ENCODE peak calls at places on chromosomes 7 and 10, in eight cellular contexts. Y, Q, D, R, F, K, X and Z are unnamed samples.

GRCh38 chr10:80461208-80462183 is 7.4 kb downstream of the TSPAN14 start:
- DNase-seq in Y (peak; percentile 63), D (no peak), F (peak; percentile 66), R (no peak), Q (no peak), X (no peak), K (no peak), Z (no peak)

GRCh38 chr10:117537436-117537903 is 5.1 kb upstream of the EMX2 start:
- DNase-seq in K (no peak), F (peak; percentile 85), D (no peak), R (no peak), Y (peak; percentile 41), Q (peak; percentile 56), X (no peak), Z (peak; percentile 32)

GRCh38 chr10:69866246-69866687 is 64.6 kb downstream of the COL13A1 start:
- DNase-seq in D (peak; percentile 30), Q (no peak), R (no peak), K (no peak), F (no peak), Y (peak; percentile 66), X (no peak), Z (no peak)

GRCh38 chr10:93462881-93463280 is 19.3 kb downstream of the MYOF start:
- DNase-seq in D (peak; percentile 70), Q (no peak), R (no peak), Y (no peak), X (no peak), K (no peak), F (peak; percentile 69), Z (peak; percentile 82)

GRCh38 chr7:99201027-99201426 is 6.9 kb downstream of the KPNA7 start:
- DNase-seq in X (no peak), D (no peak), Q (no peak), R (no peak), K (no peak), F (peak; percentile 95), Y (peak; percentile 53), Z (peak; percentile 59)

GRCh38 chr7:27143950-27144798 is 693 bp upstream of the HOXA5 start:
- DNase-seq in R (no peak), Y (no peak), Q (peak; percentile 61), D (no peak), F (no peak), X (no peak), K (no peak), Z (no peak)

GRCh38 chr10:53650794-53651193 is 878.2 kb upstream of the MBL2 start:
- DNase-seq in X (no peak), K (no peak), D (no peak), R (no peak), Q (no peak), Y (no peak), F (no peak), Z (no peak)

GRCh38 chr7:114148779-114149178 is 230.0 kb upstream of the PPP1R3A start:
- DNase-seq in X (no peak), K (no peak), D (no peak), Q (no peak), F (no peak), Y (no peak), R (no peak), Z (no peak)

GRCh38 chr10:2897619-2898508 is 169.5 kb upstream of the PFKP start:
- DNase-seq in F (peak; percentile 5), X (no peak), Q (no peak), K (no peak), D (no peak), Y (no peak), R (no peak), Z (no peak)

GRCh38 chr10:86757110-86757790 is 831 bp downstream of the BMPR1A start:
- DNase-seq in F (peak; percentile 82), D (peak; percentile 61), Q (peak; percentile 63), K (no peak), Y (peak; percentile 77), X (no peak), R (peak; percentile 55), Z (peak; percentile 34)

GRCh38 chr7:22597845-22598244 is 97.9 kb upstream of the STEAP1B start:
- DNase-seq in F (peak; percentile 88), K (no peak), Q (no peak), D (no peak), R (no peak), Y (no peak), X (no peak), Z (peak; percentile 66)

GRCh38 chr7:107201795-107202450 is 33.1 kb downstream of the HBP1 start:
- DNase-seq in Q (peak; percentile 70), Y (no peak), F (peak; percentile 45), X (peak; percentile 18), D (no peak), R (peak; percentile 71), K (no peak), Z (peak; percentile 3)

GRCh38 chr7:82204694-82205093 is 238.9 kb downstream of the CACNA2D1 start:
- DNase-seq in X (no peak), Y (peak; percentile 7), D (peak; percentile 55), F (peak; percentile 76), K (no peak), Q (no peak), R (peak; percentile 88), Z (peak; percentile 91)

GRCh38 chr10:95214369-95214768 is 20.3 kb downstream of the ACSM6 start:
- DNase-seq in K (no peak), Y (no peak), F (peak; percentile 39), R (no peak), Q (no peak), D (no peak), X (no peak), Z (no peak)

DNA sequence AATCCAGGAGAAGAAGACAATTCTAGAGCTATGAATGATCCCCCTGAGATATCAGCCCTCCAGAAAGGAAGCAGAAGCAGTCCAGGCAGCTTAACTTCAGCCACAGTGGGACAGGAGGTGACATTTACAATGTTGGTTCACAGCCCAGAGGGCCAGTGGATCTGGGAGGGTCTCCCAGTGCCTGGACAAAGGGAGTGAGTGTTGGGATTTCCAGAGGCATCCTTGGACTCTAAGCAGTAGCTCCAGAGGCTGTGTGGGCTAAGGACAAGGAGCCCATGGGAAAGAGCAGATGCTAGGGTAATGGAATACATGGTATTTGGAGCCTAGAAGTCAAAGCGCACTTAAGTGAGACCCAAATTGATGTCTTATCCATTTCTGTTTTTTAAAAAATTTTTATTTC is 97.4 kb upstream of the NUPR2 start:
- DNase-seq in F (no peak), R (no peak), X (no peak), Y (no peak), D (no peak), Q (no peak), K (no peak), Z (no peak)
- H3K9me3 ChIP-seq in F (no peaks in the 10 kb centered on the region), R (peaks cover 32% of the 10 kb centered on the region), X (peaks cover 7% of the 10 kb centered on the region), Y (peaks cover 9% of the 10 kb centered on the region), D (peaks cover 9% of the 10 kb centered on the region), Q (no peaks in the 10 kb centered on the region), K (no peaks in the 10 kb centered on the region), Z (no peaks in the 10 kb centered on the region)

GRCh38 chr10:78749898-78750297 is 318.9 kb upstream of the ZMIZ1 start:
- DNase-seq in K (no peak), R (no peak), Y (no peak), X (no peak), F (no peak), D (peak; percentile 14), Q (peak; percentile 1), Z (no peak)
- H3K9me3 ChIP-seq in K (no peaks in the 10 kb centered on the region), R (no peaks in the 10 kb centered on the region), Y (no peaks in the 10 kb centered on the region), X (no peaks in the 10 kb centered on the region), F (no peaks in the 10 kb centered on the region), D (no peaks in the 10 kb centered on the region), Q (no peaks in the 10 kb centered on the region), Z (peaks cover 2% of the 10 kb centered on the region)

DNA sequence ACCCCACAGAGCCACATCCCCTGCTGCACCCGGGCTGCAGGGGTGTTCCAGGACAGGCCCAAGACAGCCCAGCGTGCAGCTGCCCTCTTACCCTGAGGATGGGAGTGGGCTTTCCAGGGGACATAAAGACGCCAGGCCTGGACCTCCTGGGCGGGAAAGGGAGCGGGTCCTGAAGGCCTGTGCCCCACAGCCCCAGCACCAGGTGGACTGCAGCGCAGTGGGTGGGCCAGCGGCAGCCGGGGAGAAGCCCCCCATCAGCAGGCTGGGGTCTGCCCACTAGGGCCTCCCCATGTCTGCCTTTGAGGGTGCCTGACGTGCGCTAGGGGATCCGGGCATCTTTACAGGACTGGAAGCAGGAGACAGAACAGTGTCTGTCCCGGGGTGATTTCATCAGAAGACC is 22.6 kb upstream of the ZNF735 start:
- DNase-seq in D (no peak), Q (no peak), F (no peak), X (no peak), R (no peak), K (no peak), Y (no peak), Z (no peak)
- H3K9me3 ChIP-seq in D (peaks cover 4% of the 10 kb centered on the region), Q (peaks cover 4% of the 10 kb centered on the region), F (no peaks in the 10 kb centered on the region), X (peaks cover 10% of the 10 kb centered on the region), R (no peaks in the 10 kb centered on the region), K (no peaks in the 10 kb centered on the region), Y (peaks cover 17% of the 10 kb centered on the region), Z (no peaks in the 10 kb centered on the region)

GRCh38 chr7:145643981-145644380 is 472.6 kb upstream of the CNTNAP2 start:
- DNase-seq in K (no peak), Y (no peak), X (no peak), Q (no peak), D (no peak), R (no peak), F (no peak), Z (no peak)
- H3K9me3 ChIP-seq in K (no peaks in the 10 kb centered on the region), Y (peaks cover 14% of the 10 kb centered on the region), X (no peaks in the 10 kb centered on the region), Q (no peaks in the 10 kb centered on the region), D (no peaks in the 10 kb centered on the region), R (peaks cover 26% of the 10 kb centered on the region), F (peaks cover 10% of the 10 kb centered on the region), Z (no peaks in the 10 kb centered on the region)

GRCh38 chr7:64643567-64643966 is 22.4 kb upstream of the ZNF107 start:
- DNase-seq in Q (no peak), K (no peak), F (no peak), D (no peak), X (no peak), Y (no peak), R (no peak), Z (no peak)

GRCh38 chr7:64642046-64642445 is 23.9 kb upstream of the ZNF107 start:
- DNase-seq in Y (no peak), D (no peak), R (no peak), K (no peak), F (no peak), X (no peak), Q (no peak), Z (no peak)

GRCh38 chr7:64639267-64640001 is 26.5 kb upstream of the ZNF107 start:
- DNase-seq in Q (no peak), Y (no peak), K (no peak), R (no peak), D (no peak), X (no peak), F (no peak), Z (no peak)

GRCh38 chr7:64640504-64640903 is 25.4 kb upstream of the ZNF107 start:
- DNase-seq in Q (no peak), K (no peak), D (no peak), X (no peak), Y (no peak), F (no peak), R (no peak), Z (no peak)

GRCh38 chr7:64642875-64643274 is 23.1 kb upstream of the ZNF107 start:
- DNase-seq in Y (no peak), K (no peak), X (no peak), D (no peak), Q (no peak), R (no peak), F (no peak), Z (no peak)
- H3K9me3 ChIP-seq in Y (no peaks in the 10 kb centered on the region), K (no peaks in the 10 kb centered on the region), X (peaks cover 9% of the 10 kb centered on the region), D (no peaks in the 10 kb centered on the region), Q (no peaks in the 10 kb centered on the region), R (no peaks in the 10 kb centered on the region), F (no peaks in the 10 kb centered on the region), Z (no peaks in the 10 kb centered on the region)